ENCODE peak calls at places on chromosomes 11 and 22, in seven cellular contexts. One of them, this sample, is unnamed.

GRCh38 chr11:35897019-35897418 is 46.8 kb upstream of the LDLRAD3 start:
- DNase-seq in A549: no peak
- DNase-seq in brain microvascular endothelial cell: no peak
- DNase-seq in IMR-90: no peak
- DNase-seq in HAP-1: no peak
- DNase-seq in endodermal cell: no peak
- DNase-seq in Peyer's patch: no peak
- DNase-seq in this sample: no peak

GRCh38 chr11:126804363-126804762 is 196.2 kb downstream of the KIRREL3 start:
- DNase-seq in Peyer's patch: no peak
- DNase-seq in brain microvascular endothelial cell: no peak
- DNase-seq in IMR-90: no peak
- DNase-seq in endodermal cell: no peak
- DNase-seq in HAP-1: no peak
- DNase-seq in A549: no peak
- DNase-seq in this sample: no peak

GRCh38 chr22:49946612-49947295 is 13.8 kb upstream of the PIM3 start:
- DNase-seq in Peyer's patch: no peak
- DNase-seq in IMR-90: no peak
- DNase-seq in endodermal cell: no peak
- DNase-seq in HAP-1: peak; percentile 95
- DNase-seq in brain microvascular endothelial cell: no peak
- DNase-seq in A549: no peak
- DNase-seq in this sample: no peak

GRCh38 chr11:90525962-90526361 is 303.1 kb upstream of the CHORDC1 start:
- DNase-seq in HAP-1: no peak
- DNase-seq in endodermal cell: no peak
- DNase-seq in A549: no peak
- DNase-seq in IMR-90: no peak
- DNase-seq in Peyer's patch: no peak
- DNase-seq in brain microvascular endothelial cell: no peak
- DNase-seq in this sample: no peak

GRCh38 chr11:58921778-58922390 is 17.4 kb upstream of the GLYATL1 start:
- DNase-seq in HAP-1: no peak
- DNase-seq in brain microvascular endothelial cell: no peak
- DNase-seq in endodermal cell: no peak
- DNase-seq in Peyer's patch: no peak
- DNase-seq in IMR-90: no peak
- DNase-seq in A549: no peak
- DNase-seq in this sample: no peak

GRCh38 chr11:130070829-130071205 is 1.1 kb downstream of the APLP2 start:
- DNase-seq in Peyer's patch: no peak
- DNase-seq in HAP-1: peak; percentile 41
- DNase-seq in brain microvascular endothelial cell: no peak
- DNase-seq in IMR-90: peak; percentile 36
- DNase-seq in endodermal cell: peak; percentile 76
- DNase-seq in A549: peak; percentile 4
- DNase-seq in this sample: peak; percentile 39

GRCh38 chr11:46611526-46612304 is 5.3 kb downstream of the HARBI1 start:
- DNase-seq in Peyer's patch: no peak
- DNase-seq in brain microvascular endothelial cell: no peak
- DNase-seq in endodermal cell: no peak
- DNase-seq in HAP-1: no peak
- DNase-seq in A549: no peak
- DNase-seq in IMR-90: no peak
- DNase-seq in this sample: no peak

GRCh38 chr11:35337136-35337918 is 82.0 kb downstream of the SLC1A2 start:
- DNase-seq in Peyer's patch: no peak
- DNase-seq in HAP-1: no peak
- DNase-seq in A549: peak; percentile 95
- DNase-seq in brain microvascular endothelial cell: peak; percentile 98
- DNase-seq in endodermal cell: no peak
- DNase-seq in IMR-90: peak; percentile 99
- DNase-seq in this sample: no peak

GRCh38 chr11:125132071-125132470 is 20.6 kb upstream of the TMEM218 start:
- DNase-seq in IMR-90: peak; percentile 55
- DNase-seq in brain microvascular endothelial cell: no peak
- DNase-seq in Peyer's patch: no peak
- DNase-seq in endodermal cell: no peak
- DNase-seq in HAP-1: no peak
- DNase-seq in A549: no peak
- DNase-seq in this sample: no peak

GRCh38 chr22:48389916-48390315 is 1437.8 kb downstream of the BRD1 start:
- DNase-seq in A549: no peak
- DNase-seq in Peyer's patch: no peak
- DNase-seq in IMR-90: no peak
- DNase-seq in HAP-1: no peak
- DNase-seq in brain microvascular endothelial cell: no peak
- DNase-seq in endodermal cell: no peak
- DNase-seq in this sample: no peak

GRCh38 chr11:17351171-17351509 is 460 bp upstream of the NCR3LG1 start:
- DNase-seq in Peyer's patch: no peak
- DNase-seq in A549: no peak
- DNase-seq in HAP-1: no peak
- DNase-seq in brain microvascular endothelial cell: no peak
- DNase-seq in IMR-90: no peak
- DNase-seq in endodermal cell: no peak
- DNase-seq in this sample: no peak

GRCh38 chr11:130522284-130522961 is 74.0 kb downstream of the ADAMTS15 start:
- DNase-seq in endodermal cell: peak; percentile 95
- DNase-seq in HAP-1: peak; percentile 11
- DNase-seq in IMR-90: peak; percentile 97
- DNase-seq in Peyer's patch: peak; percentile 32
- DNase-seq in brain microvascular endothelial cell: peak; percentile 93
- DNase-seq in A549: peak; percentile 79
- DNase-seq in this sample: peak; percentile 67

GRCh38 chr22:48945621-48946458 is 881.8 kb downstream of the BRD1 start:
- DNase-seq in brain microvascular endothelial cell: no peak
- DNase-seq in IMR-90: no peak
- DNase-seq in A549: no peak
- DNase-seq in endodermal cell: peak; percentile 35
- DNase-seq in HAP-1: no peak
- DNase-seq in Peyer's patch: peak; percentile 5
- DNase-seq in this sample: peak; percentile 22

GRCh38 chr22:23305321-23305910 is 125.1 kb downstream of the BCR start:
- DNase-seq in brain microvascular endothelial cell: peak; percentile 64
- DNase-seq in HAP-1: no peak
- DNase-seq in Peyer's patch: peak; percentile 5
- DNase-seq in endodermal cell: no peak
- DNase-seq in A549: no peak
- DNase-seq in IMR-90: peak; percentile 80
- DNase-seq in this sample: no peak
- H3K4me3 ChIP-seq in brain microvascular endothelial cell: no peak overlapping the region
- H3K4me3 ChIP-seq in HAP-1: no peak overlapping the region
- H3K4me3 ChIP-seq in Peyer's patch: no peak overlapping the region
- H3K4me3 ChIP-seq in endodermal cell: no peak overlapping the region
- H3K4me3 ChIP-seq in A549: no peak overlapping the region
- H3K4me3 ChIP-seq in IMR-90: no peak overlapping the region
- H3K4me3 ChIP-seq in this sample: no peak overlapping the region

GRCh38 chr22:30305519-30305905 is 16.2 kb upstream of the CASTOR1 start:
- DNase-seq in IMR-90: no peak
- DNase-seq in A549: no peak
- DNase-seq in HAP-1: no peak
- DNase-seq in Peyer's patch: peak; percentile 85
- DNase-seq in endodermal cell: no peak
- DNase-seq in brain microvascular endothelial cell: no peak
- DNase-seq in this sample: no peak
- H3K4me3 ChIP-seq in IMR-90: no peak overlapping the region
- H3K4me3 ChIP-seq in A549: no peak overlapping the region
- H3K4me3 ChIP-seq in HAP-1: no peak overlapping the region
- H3K4me3 ChIP-seq in Peyer's patch: peak overlapping the region; percentile 12
- H3K4me3 ChIP-seq in endodermal cell: no peak overlapping the region
- H3K4me3 ChIP-seq in brain microvascular endothelial cell: no peak overlapping the region
- H3K4me3 ChIP-seq in this sample: no peak overlapping the region

GRCh38 chr11:108224366-108224765 is 1.5 kb downstream of the ATM start:
- DNase-seq in endodermal cell: no peak
- DNase-seq in A549: no peak
- DNase-seq in Peyer's patch: no peak
- DNase-seq in HAP-1: no peak
- DNase-seq in IMR-90: no peak
- DNase-seq in brain microvascular endothelial cell: no peak
- DNase-seq in this sample: no peak
- H3K4me3 ChIP-seq in endodermal cell: peak overlapping the region; percentile 95
- H3K4me3 ChIP-seq in A549: peak overlapping the region; percentile 78
- H3K4me3 ChIP-seq in Peyer's patch: peak overlapping the region; percentile 85
- H3K4me3 ChIP-seq in HAP-1: peak overlapping the region; percentile 69
- H3K4me3 ChIP-seq in IMR-90: peak overlapping the region; percentile 73
- H3K4me3 ChIP-seq in brain microvascular endothelial cell: peak overlapping the region; percentile 93
- H3K4me3 ChIP-seq in this sample: peak overlapping the region; percentile 90

GRCh38 chr11:86116996-86117705 is 48.3 kb upstream of the PICALM start:
- DNase-seq in Peyer's patch: no peak
- DNase-seq in brain microvascular endothelial cell: peak; percentile 63
- DNase-seq in endodermal cell: no peak
- DNase-seq in A549: no peak
- DNase-seq in HAP-1: no peak
- DNase-seq in IMR-90: peak; percentile 65
- DNase-seq in this sample: no peak
- H3K4me3 ChIP-seq in Peyer's patch: no peak overlapping the region
- H3K4me3 ChIP-seq in brain microvascular endothelial cell: no peak overlapping the region
- H3K4me3 ChIP-seq in endodermal cell: no peak overlapping the region
- H3K4me3 ChIP-seq in A549: no peak overlapping the region
- H3K4me3 ChIP-seq in HAP-1: no peak overlapping the region
- H3K4me3 ChIP-seq in IMR-90: no peak overlapping the region
- H3K4me3 ChIP-seq in this sample: no peak overlapping the region

DNA sequence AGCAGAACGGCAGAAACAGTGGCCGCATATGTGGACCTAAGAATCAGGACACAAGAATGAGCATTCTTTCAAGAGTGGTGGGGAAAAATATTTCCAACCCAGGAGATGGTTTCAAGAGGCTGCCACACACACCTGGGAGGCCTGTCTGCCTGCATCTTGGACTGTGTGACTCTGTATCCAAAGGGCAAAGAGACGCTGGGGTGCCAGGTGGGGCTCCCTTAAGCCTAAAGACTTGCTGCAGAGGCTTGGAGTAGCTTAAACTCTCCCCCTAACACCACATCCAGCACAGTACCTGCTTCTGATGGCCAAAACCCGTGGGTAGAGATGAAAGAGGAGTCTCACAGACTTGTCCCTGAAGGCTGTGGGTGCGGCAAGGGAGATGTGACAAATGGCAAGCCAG is 3.5 kb downstream of the CXCR5 start:
- DNase-seq in A549: no peak
- DNase-seq in HAP-1: no peak
- DNase-seq in Peyer's patch: no peak
- DNase-seq in brain microvascular endothelial cell: no peak
- DNase-seq in endodermal cell: peak; percentile 63
- DNase-seq in IMR-90: no peak
- DNase-seq in this sample: no peak
- H3K4me3 ChIP-seq in A549: no peak overlapping the region
- H3K4me3 ChIP-seq in HAP-1: no peak overlapping the region
- H3K4me3 ChIP-seq in Peyer's patch: no peak overlapping the region
- H3K4me3 ChIP-seq in brain microvascular endothelial cell: no peak overlapping the region
- H3K4me3 ChIP-seq in endodermal cell: no peak overlapping the region
- H3K4me3 ChIP-seq in IMR-90: no peak overlapping the region
- H3K4me3 ChIP-seq in this sample: no peak overlapping the region

GRCh38 chr11:122696662-122697061 is 41.1 kb downstream of the UBASH3B start:
- DNase-seq in endodermal cell: no peak
- DNase-seq in Peyer's patch: peak; percentile 62
- DNase-seq in IMR-90: no peak
- DNase-seq in brain microvascular endothelial cell: no peak
- DNase-seq in HAP-1: no peak
- DNase-seq in A549: no peak
- DNase-seq in this sample: no peak
- H3K4me3 ChIP-seq in endodermal cell: no peak overlapping the region
- H3K4me3 ChIP-seq in Peyer's patch: no peak overlapping the region
- H3K4me3 ChIP-seq in IMR-90: no peak overlapping the region
- H3K4me3 ChIP-seq in brain microvascular endothelial cell: no peak overlapping the region
- H3K4me3 ChIP-seq in HAP-1: no peak overlapping the region
- H3K4me3 ChIP-seq in A549: no peak overlapping the region
- H3K4me3 ChIP-seq in this sample: no peak overlapping the region